ENCODE peak calls at places on chromosomes 5 and 9, in four cellular contexts. W, D, Z and Q are unnamed samples.

GRCh38 chr9:69999331-69999730 is 44.3 kb upstream of the MAMDC2 start:
- DNase-seq in W (no peak), D (no peak), Z (no peak), Q (no peak)

GRCh38 chr5:112417931-112418358 is 1.1 kb downstream of the EPB41L4A start:
- DNase-seq in W (no peak), D (peak; percentile 49), Z (no peak), Q (no peak)

GRCh38 chr5:159951387-159951786 is 35.1 kb downstream of the ADRA1B start:
- DNase-seq in W (no peak), D (no peak), Z (no peak), Q (no peak)

GRCh38 chr9:100498592-100498991 is 25.6 kb downstream of the TMEFF1 start:
- DNase-seq in W (no peak), D (no peak), Z (no peak), Q (no peak)

GRCh38 chr9:18786196-18786595 is 246.8 kb downstream of the SAXO1 start:
- DNase-seq in W (no peak), D (no peak), Z (no peak), Q (no peak)

GRCh38 chr5:79109527-79110492 is 1.8 kb upstream of the BHMT start:
- DNase-seq in W (no peak), D (no peak), Z (no peak), Q (peak; percentile 14)

GRCh38 chr5:10719965-10720364 is 41.1 kb downstream of the DAP start:
- DNase-seq in W (no peak), D (peak; percentile 63), Z (peak; percentile 55), Q (peak; percentile 48)

GRCh38 chr9:11128156-11128555 is 515.4 kb upstream of the PTPRD start:
- DNase-seq in W (no peak), D (no peak), Z (no peak), Q (no peak)